ENCODE peak calls at places on chromosomes 2 and 18, in ten cellular contexts. One of them, this sample, is unnamed.

GRCh38 chr2:3594493-3595281 is at the start of gene COLEC11:
- DNase-seq in cardiac muscle cell: peak
- DNase-seq in WERI-Rb-1: no peak
- DNase-seq in upper lobe of right lung: no peak
- DNase-seq in gastrocnemius medialis: no peak
- DNase-seq in colonic mucosa: no peak
- DNase-seq in AG04449: no peak
- DNase-seq in progenitor cell of endocrine pancreas: no peak
- DNase-seq in CD4-positive, alpha-beta T cell: no peak
- DNase-seq in left ventricle myocardium inferior: peak
- DNase-seq in this sample: no peak

GRCh38 chr2:170715062-170715931 is at the start of gene SP5:
- DNase-seq in cardiac muscle cell: peak
- DNase-seq in WERI-Rb-1: peak
- DNase-seq in upper lobe of right lung: peak
- DNase-seq in gastrocnemius medialis: no peak
- DNase-seq in colonic mucosa: peak
- DNase-seq in AG04449: no peak
- DNase-seq in progenitor cell of endocrine pancreas: peak
- DNase-seq in CD4-positive, alpha-beta T cell: no peak
- DNase-seq in left ventricle myocardium inferior: peak
- DNase-seq in this sample: no peak

GRCh38 chr2:48651127-48651526 is 33.5 kb downstream of the GTF2A1L start:
- DNase-seq in cardiac muscle cell: no peak
- DNase-seq in WERI-Rb-1: no peak
- DNase-seq in upper lobe of right lung: no peak
- DNase-seq in gastrocnemius medialis: no peak
- DNase-seq in colonic mucosa: no peak
- DNase-seq in AG04449: peak
- DNase-seq in progenitor cell of endocrine pancreas: no peak
- DNase-seq in CD4-positive, alpha-beta T cell: no peak
- DNase-seq in left ventricle myocardium inferior: no peak
- DNase-seq in this sample: peak

GRCh38 chr2:45879406-45879805 is 227.9 kb downstream of the PRKCE start:
- DNase-seq in cardiac muscle cell: no peak
- DNase-seq in WERI-Rb-1: peak
- DNase-seq in upper lobe of right lung: no peak
- DNase-seq in gastrocnemius medialis: no peak
- DNase-seq in colonic mucosa: no peak
- DNase-seq in AG04449: no peak
- DNase-seq in progenitor cell of endocrine pancreas: no peak
- DNase-seq in CD4-positive, alpha-beta T cell: no peak
- DNase-seq in left ventricle myocardium inferior: no peak
- DNase-seq in this sample: no peak

GRCh38 chr2:234412726-234413125 is 84.2 kb downstream of the ARL4C start:
- DNase-seq in cardiac muscle cell: no peak
- DNase-seq in WERI-Rb-1: no peak
- DNase-seq in upper lobe of right lung: no peak
- DNase-seq in gastrocnemius medialis: no peak
- DNase-seq in colonic mucosa: peak
- DNase-seq in AG04449: no peak
- DNase-seq in progenitor cell of endocrine pancreas: no peak
- DNase-seq in CD4-positive, alpha-beta T cell: no peak
- DNase-seq in left ventricle myocardium inferior: no peak
- DNase-seq in this sample: no peak

GRCh38 chr18:73235491-73235890 is 367.7 kb upstream of the NETO1 start:
- DNase-seq in cardiac muscle cell: peak
- DNase-seq in WERI-Rb-1: no peak
- DNase-seq in upper lobe of right lung: no peak
- DNase-seq in gastrocnemius medialis: no peak
- DNase-seq in colonic mucosa: no peak
- DNase-seq in AG04449: peak
- DNase-seq in progenitor cell of endocrine pancreas: no peak
- DNase-seq in CD4-positive, alpha-beta T cell: no peak
- DNase-seq in left ventricle myocardium inferior: no peak
- DNase-seq in this sample: peak

GRCh38 chr2:164839914-164840457 is 1.6 kb downstream of the COBLL1 start:
- DNase-seq in cardiac muscle cell: no peak
- DNase-seq in WERI-Rb-1: no peak
- DNase-seq in upper lobe of right lung: no peak
- DNase-seq in gastrocnemius medialis: no peak
- DNase-seq in colonic mucosa: no peak
- DNase-seq in AG04449: no peak
- DNase-seq in progenitor cell of endocrine pancreas: no peak
- DNase-seq in CD4-positive, alpha-beta T cell: no peak
- DNase-seq in left ventricle myocardium inferior: no peak
- DNase-seq in this sample: no peak

GRCh38 chr2:147451131-147451530 is 393.7 kb upstream of the ACVR2A start:
- DNase-seq in cardiac muscle cell: no peak
- DNase-seq in WERI-Rb-1: no peak
- DNase-seq in upper lobe of right lung: no peak
- DNase-seq in gastrocnemius medialis: no peak
- DNase-seq in colonic mucosa: no peak
- DNase-seq in AG04449: no peak
- DNase-seq in progenitor cell of endocrine pancreas: no peak
- DNase-seq in CD4-positive, alpha-beta T cell: no peak
- DNase-seq in left ventricle myocardium inferior: no peak
- DNase-seq in this sample: no peak

GRCh38 chr18:23650963-23651927 is 11.5 kb downstream of the ANKRD29 start:
- DNase-seq in cardiac muscle cell: peak
- DNase-seq in WERI-Rb-1: no peak
- DNase-seq in upper lobe of right lung: no peak
- DNase-seq in gastrocnemius medialis: no peak
- DNase-seq in colonic mucosa: no peak
- DNase-seq in AG04449: peak
- DNase-seq in progenitor cell of endocrine pancreas: no peak
- DNase-seq in CD4-positive, alpha-beta T cell: no peak
- DNase-seq in left ventricle myocardium inferior: no peak
- DNase-seq in this sample: peak

GRCh38 chr2:181872178-181872577 is 19.4 kb upstream of the ITPRID2 start:
- DNase-seq in cardiac muscle cell: no peak
- DNase-seq in WERI-Rb-1: no peak
- DNase-seq in upper lobe of right lung: no peak
- DNase-seq in gastrocnemius medialis: no peak
- DNase-seq in colonic mucosa: no peak
- DNase-seq in AG04449: no peak
- DNase-seq in progenitor cell of endocrine pancreas: no peak
- DNase-seq in CD4-positive, alpha-beta T cell: no peak
- DNase-seq in left ventricle myocardium inferior: no peak
- DNase-seq in this sample: no peak

DNA sequence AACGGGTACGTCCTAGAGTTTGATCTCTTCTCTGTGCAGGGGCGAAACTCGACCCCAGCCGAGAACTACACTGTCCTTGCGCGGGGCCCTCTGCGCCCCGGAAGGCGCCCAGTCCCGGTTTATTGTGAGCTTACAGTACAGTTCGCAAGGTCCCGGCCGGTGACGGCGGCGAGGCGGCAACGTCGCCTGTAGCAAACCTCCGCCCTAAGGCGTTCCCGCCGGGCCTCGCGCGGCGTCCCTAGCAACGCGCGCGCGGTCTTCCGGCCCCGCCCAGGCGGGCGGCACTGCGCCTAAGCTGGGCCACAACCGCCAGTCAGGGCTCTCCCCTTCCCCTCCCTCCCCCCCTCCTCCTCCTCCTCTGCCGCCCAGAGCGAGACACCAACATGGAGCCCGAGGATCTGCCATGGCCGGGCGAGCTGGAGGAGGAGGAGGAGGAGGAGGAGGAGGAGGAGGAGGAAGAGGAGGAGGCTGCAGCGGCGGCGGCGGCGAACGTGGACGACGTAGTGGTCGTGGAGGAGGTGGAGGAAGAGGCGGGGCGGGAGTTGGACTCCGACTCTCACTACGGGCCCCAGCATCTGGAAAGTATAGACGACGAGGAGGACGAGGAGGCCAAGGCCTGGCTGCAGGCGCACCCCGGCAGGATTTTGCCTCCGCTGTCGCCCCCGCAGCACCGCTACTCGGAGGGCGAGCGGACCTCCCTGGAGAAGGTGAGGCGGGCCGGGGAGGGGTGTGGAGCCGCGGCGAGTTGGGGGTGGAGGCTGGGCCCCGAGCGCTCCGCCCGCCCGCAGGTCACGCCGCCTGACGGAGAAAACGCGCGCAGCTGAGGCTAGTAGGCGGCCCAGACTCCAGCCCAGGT is at the start of gene ALMS1:
- DNase-seq in cardiac muscle cell: peak
- DNase-seq in WERI-Rb-1: peak
- DNase-seq in upper lobe of right lung: peak
- DNase-seq in gastrocnemius medialis: peak
- DNase-seq in colonic mucosa: peak
- DNase-seq in AG04449: peak
- DNase-seq in progenitor cell of endocrine pancreas: peak
- DNase-seq in CD4-positive, alpha-beta T cell: peak
- DNase-seq in left ventricle myocardium inferior: peak
- DNase-seq in this sample: peak
- TF ChIP-seq CTCF in cardiac muscle cell: peak
- TF ChIP-seq CTCF in WERI-Rb-1: peak
- TF ChIP-seq CTCF in upper lobe of right lung: peak
- TF ChIP-seq CTCF in gastrocnemius medialis: peak
- TF ChIP-seq CTCF in colonic mucosa: no peak
- TF ChIP-seq CTCF in AG04449: peak
- TF ChIP-seq CTCF in progenitor cell of endocrine pancreas: peak
- TF ChIP-seq CTCF in CD4-positive, alpha-beta T cell: no peak
- TF ChIP-seq CTCF in left ventricle myocardium inferior: peak
- TF ChIP-seq CTCF in this sample: peak

DNA sequence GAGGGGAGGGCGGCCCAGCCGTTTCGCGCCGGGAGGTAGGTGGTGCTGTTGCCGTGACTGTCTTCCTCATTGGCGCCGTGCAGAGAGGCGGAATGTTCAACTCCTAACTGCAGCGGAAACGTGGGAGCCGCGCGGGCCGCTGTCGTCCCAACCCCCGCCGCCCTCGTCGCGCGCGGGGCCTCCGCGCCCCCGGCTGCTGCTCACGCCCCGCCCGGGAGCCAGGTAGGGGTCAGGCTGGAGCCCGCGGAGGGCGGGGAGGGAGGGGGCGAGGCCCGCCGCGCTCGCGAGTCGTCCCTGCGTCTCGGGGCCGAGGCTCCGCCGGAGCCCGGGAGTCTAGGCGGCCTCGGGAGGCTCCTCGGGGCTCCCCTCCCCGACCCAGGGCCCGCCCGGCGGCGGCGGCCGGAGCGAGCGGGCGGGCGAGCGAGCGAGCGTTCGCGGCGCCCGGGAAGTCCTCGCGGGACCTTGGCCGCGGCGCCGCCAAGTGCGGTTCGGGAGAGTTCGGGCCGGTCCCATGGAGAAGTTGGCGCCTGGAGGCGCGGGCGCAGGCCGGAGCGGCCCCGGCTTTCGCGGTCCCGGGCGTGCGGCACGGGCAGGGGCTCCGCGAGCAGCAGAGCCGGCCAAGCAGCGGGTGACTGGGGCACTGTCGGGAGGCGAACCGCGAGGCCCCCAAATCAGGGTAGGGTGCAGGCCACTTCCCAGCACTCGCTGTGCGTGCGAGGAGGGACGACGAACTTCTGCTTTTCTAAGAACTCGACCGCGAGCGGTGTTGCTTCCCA is at the start of gene MAP3K20:
- DNase-seq in cardiac muscle cell: peak
- DNase-seq in WERI-Rb-1: peak
- DNase-seq in upper lobe of right lung: peak
- DNase-seq in gastrocnemius medialis: peak
- DNase-seq in colonic mucosa: peak
- DNase-seq in AG04449: no peak
- DNase-seq in progenitor cell of endocrine pancreas: peak
- DNase-seq in CD4-positive, alpha-beta T cell: peak
- DNase-seq in left ventricle myocardium inferior: peak
- DNase-seq in this sample: peak
- TF ChIP-seq CTCF in cardiac muscle cell: peak
- TF ChIP-seq CTCF in WERI-Rb-1: peak
- TF ChIP-seq CTCF in upper lobe of right lung: peak
- TF ChIP-seq CTCF in gastrocnemius medialis: peak
- TF ChIP-seq CTCF in colonic mucosa: no peak
- TF ChIP-seq CTCF in AG04449: peak
- TF ChIP-seq CTCF in progenitor cell of endocrine pancreas: peak
- TF ChIP-seq CTCF in CD4-positive, alpha-beta T cell: no peak
- TF ChIP-seq CTCF in left ventricle myocardium inferior: peak
- TF ChIP-seq CTCF in this sample: peak

DNA sequence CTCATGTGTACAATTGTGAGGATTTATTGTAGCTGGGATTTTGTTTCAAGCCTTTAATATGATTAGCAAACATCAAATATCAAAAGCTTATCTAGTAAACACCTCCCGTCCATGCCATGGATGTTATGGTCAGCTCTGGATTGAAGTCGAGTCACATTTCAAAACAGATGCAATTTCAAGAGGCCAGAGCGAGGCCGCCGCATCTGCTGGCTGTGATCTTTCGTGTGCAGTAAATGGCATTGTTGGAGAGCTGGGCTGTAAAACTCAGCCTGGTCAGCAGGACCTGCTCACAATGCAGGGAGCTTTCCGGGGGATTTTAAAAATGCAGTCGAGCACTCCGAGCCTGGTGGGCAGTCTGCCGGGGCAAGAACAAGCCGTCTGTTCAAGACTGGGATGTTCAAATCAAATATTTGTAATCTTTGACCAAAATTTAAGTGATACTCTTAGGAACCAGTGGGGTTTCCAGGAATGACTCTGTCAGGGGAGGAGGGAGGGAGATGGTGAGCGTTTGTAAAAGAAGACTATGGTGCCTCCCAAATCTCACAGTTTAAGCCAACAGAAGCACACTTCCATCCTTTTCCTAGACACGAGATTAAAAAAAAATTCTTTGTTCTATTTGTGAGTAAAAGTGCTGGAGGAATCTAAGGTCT is 97.6 kb downstream of the MYCN start:
- DNase-seq in cardiac muscle cell: no peak
- DNase-seq in WERI-Rb-1: peak
- DNase-seq in upper lobe of right lung: no peak
- DNase-seq in gastrocnemius medialis: no peak
- DNase-seq in colonic mucosa: no peak
- DNase-seq in AG04449: no peak
- DNase-seq in progenitor cell of endocrine pancreas: no peak
- DNase-seq in CD4-positive, alpha-beta T cell: no peak
- DNase-seq in left ventricle myocardium inferior: no peak
- DNase-seq in this sample: no peak
- TF ChIP-seq CTCF in cardiac muscle cell: no peak
- TF ChIP-seq CTCF in WERI-Rb-1: no peak
- TF ChIP-seq CTCF in upper lobe of right lung: no peak
- TF ChIP-seq CTCF in gastrocnemius medialis: no peak
- TF ChIP-seq CTCF in colonic mucosa: no peak
- TF ChIP-seq CTCF in AG04449: no peak
- TF ChIP-seq CTCF in progenitor cell of endocrine pancreas: no peak
- TF ChIP-seq CTCF in CD4-positive, alpha-beta T cell: no peak
- TF ChIP-seq CTCF in left ventricle myocardium inferior: no peak
- TF ChIP-seq CTCF in this sample: no peak

GRCh38 chr18:25140144-25140961 is 211.6 kb downstream of the ZNF521 start:
- DNase-seq in cardiac muscle cell: no peak
- DNase-seq in WERI-Rb-1: no peak
- DNase-seq in upper lobe of right lung: no peak
- DNase-seq in gastrocnemius medialis: no peak
- DNase-seq in colonic mucosa: no peak
- DNase-seq in AG04449: no peak
- DNase-seq in progenitor cell of endocrine pancreas: no peak
- DNase-seq in CD4-positive, alpha-beta T cell: no peak
- DNase-seq in left ventricle myocardium inferior: no peak
- DNase-seq in this sample: no peak
- TF ChIP-seq CTCF in cardiac muscle cell: no peak
- TF ChIP-seq CTCF in WERI-Rb-1: no peak
- TF ChIP-seq CTCF in upper lobe of right lung: no peak
- TF ChIP-seq CTCF in gastrocnemius medialis: no peak
- TF ChIP-seq CTCF in colonic mucosa: no peak
- TF ChIP-seq CTCF in AG04449: no peak
- TF ChIP-seq CTCF in progenitor cell of endocrine pancreas: no peak
- TF ChIP-seq CTCF in CD4-positive, alpha-beta T cell: no peak
- TF ChIP-seq CTCF in left ventricle myocardium inferior: no peak
- TF ChIP-seq CTCF in this sample: no peak